ENCODE peak calls at places on chromosomes 2 and 18, in nine cellular contexts. V is SW480; O is skeletal muscle cell; D is pons; C is glomerular endothelial cell; U is posterior vena cava; Q is neuronal stem cell; F is EH; B is stimulated activated CD4-positive, alpha-beta T cell treated with anti-CD3 and anti-CD28 coated beads, Interleukin-15, amount 100 ng/mL, for 48 hours. W is an unnamed sample.

GRCh38 chr2:200847268-200847667 is 17.2 kb downstream of the CLK1 start:
- DNase-seq in U (no peak), V (no peak), D (no peak), O (no peak), Q (no peak), C (no peak), F (no peak), B (no peak), W (no peak)

GRCh38 chr2:28567076-28567471 is 71.2 kb downstream of the PLB1 start:
- DNase-seq in U (peak), C (no peak), O (no peak), F (no peak), B (no peak), Q (no peak), V (no peak), D (no peak), W (no peak)

GRCh38 chr2:57050007-57050406 is 866.2 kb downstream of the CCDC85A start:
- DNase-seq in V (no peak), B (no peak), Q (no peak), F (no peak), C (no peak), O (no peak), D (no peak), U (no peak), W (no peak)

GRCh38 chr18:72986103-72986502 is 118.3 kb upstream of the NETO1 start:
- DNase-seq in B (no peak), V (no peak), F (no peak), D (no peak), O (no peak), U (no peak), C (no peak), Q (no peak), W (no peak)

GRCh38 chr2:50491541-50492114 is 540.3 kb downstream of the NRXN1 start:
- DNase-seq in C (peak), D (peak), F (peak), V (peak), U (no peak), O (peak), B (no peak), Q (peak), W (peak)

GRCh38 chr2:2564300-2565085 is 233.4 kb upstream of the MYT1L start:
- DNase-seq in C (no peak), Q (no peak), V (no peak), B (no peak), U (peak), O (no peak), F (no peak), D (no peak), W (no peak)

GRCh38 chr18:58847383-58848071 is 17.1 kb upstream of the ZNF532 start:
- DNase-seq in B (no peak), O (no peak), Q (peak), C (no peak), F (no peak), D (no peak), V (no peak), U (peak), W (no peak)

GRCh38 chr2:127047716-127048617 is 59.0 kb downstream of the BIN1 start:
- DNase-seq in U (peak), B (no peak), D (no peak), O (no peak), Q (no peak), C (no peak), F (no peak), V (no peak), W (no peak)

GRCh38 chr2:182186132-182186735 is 200.6 kb downstream of the PPP1R1C start:
- DNase-seq in O (no peak), F (peak), B (no peak), C (peak), V (peak), U (no peak), Q (peak), D (peak), W (peak)

GRCh38 chr2:189370719-189371118 is 70.6 kb upstream of the WDR75 start:
- DNase-seq in B (no peak), V (no peak), D (no peak), C (no peak), F (peak), U (no peak), O (peak), Q (no peak), W (peak)

GRCh38 chr18:31942301-31942998 is 478 bp downstream of the TRAPPC8 start:
- DNase-seq in V (peak), F (peak), O (no peak), D (peak), B (no peak), C (no peak), Q (no peak), U (peak), W (peak)

GRCh38 chr2:239826786-239827510 is 198.2 kb downstream of the NDUFA10 start:
- DNase-seq in U (peak), F (no peak), Q (no peak), O (no peak), B (no peak), C (no peak), D (no peak), V (no peak), W (no peak)

GRCh38 chr2:164523026-164523425 is 98.3 kb downstream of the GRB14 start:
- DNase-seq in V (no peak), Q (no peak), D (no peak), B (no peak), C (no peak), U (no peak), O (no peak), F (peak), W (no peak)

GRCh38 chr2:212893216-212893615 is 258.2 kb downstream of the IKZF2 start:
- DNase-seq in U (no peak), Q (peak), D (no peak), F (no peak), C (no peak), V (no peak), O (no peak), B (no peak), W (no peak)

GRCh38 chr2:121723316-121723715 is 13.4 kb downstream of the NIFK start:
- DNase-seq in F (no peak), O (no peak), V (no peak), Q (no peak), C (no peak), D (no peak), B (no peak), U (peak), W (no peak)

GRCh38 chr18:26619350-26619749 is 71.0 kb upstream of the KCTD1 start:
- DNase-seq in U (no peak), V (no peak), Q (no peak), O (no peak), D (no peak), C (no peak), B (no peak), F (no peak), W (no peak)

GRCh38 chr18:79986726-79987125 is 1.6 kb downstream of the TXNL4A start:
- DNase-seq in F (peak), O (no peak), B (no peak), C (no peak), V (no peak), U (no peak), Q (no peak), D (peak), W (no peak)

GRCh38 chr2:219252900-219253752 is at the start of gene TUBA4B:
- DNase-seq in C (no peak), D (peak), B (no peak), F (peak), U (peak), Q (no peak), O (no peak), V (peak), W (peak)

GRCh38 chr2:134014196-134014960 is 239.5 kb upstream of the MGAT5 start:
- DNase-seq in Q (no peak), O (no peak), V (no peak), F (peak), C (no peak), U (no peak), D (no peak), B (no peak), W (no peak)

GRCh38 chr2:240585101-240585500 is 1.4 kb upstream of the CAPN10 start:
- DNase-seq in D (no peak), B (no peak), V (no peak), Q (no peak), U (peak), C (no peak), F (no peak), O (no peak), W (no peak)

GRCh38 chr18:79600596-79600995 is 79.0 kb upstream of the CTDP1 start:
- DNase-seq in F (no peak), U (no peak), D (no peak), Q (no peak), C (no peak), V (no peak), B (no peak), O (no peak), W (no peak)

GRCh38 chr2:9617749-9618148 is 13.0 kb downstream of the YWHAQ start:
- DNase-seq in Q (no peak), D (no peak), C (no peak), V (no peak), B (no peak), O (no peak), U (no peak), F (peak), W (no peak)

GRCh38 chr18:7038330-7038846 is 79.2 kb downstream of the LAMA1 start:
- DNase-seq in U (peak), O (peak), V (peak), C (peak), B (no peak), Q (peak), D (no peak), F (peak), W (peak)

GRCh38 chr2:61255580-61256437 is 93.8 kb downstream of the C2orf74 start:
- DNase-seq in C (peak), U (no peak), V (no peak), F (peak), O (peak), B (no peak), Q (no peak), D (no peak), W (peak)

W was measured in mesenchymal stem cell.